ENCODE peak calls at places on chromosomes 5 and 9, in six cellular contexts. U is PC-9, S is SW 1271, Q is LoVo, N is GM23248, W is RWPE1. B is an unnamed sample.
A peak's percentile ranks its signal among the peaks of the same experiment; 100 is the strongest.

GRCh38 chr5:24691073-24691472 is 46.3 kb upstream of the CDH10 start:
- DNase-seq in S (no peak), W (no peak), N (no peak), U (no peak), Q (no peak), B (no peak)

GRCh38 chr5:132830436-132831094 is at the start of gene SHROOM1:
- DNase-seq in Q (peak; percentile 81), N (peak; percentile 85), U (peak; percentile 68), W (peak; percentile 59), S (peak; percentile 74), B (peak; percentile 22)

GRCh38 chr5:114362197-114362976 is 517 bp downstream of the KCNN2 start:
- DNase-seq in Q (no peak), N (peak; percentile 4), W (peak; percentile 13), S (no peak), U (no peak), B (no peak)

GRCh38 chr5:150448960-150449490 is 514 bp downstream of the RPS14 start:
- DNase-seq in W (no peak), S (no peak), Q (peak; percentile 12), N (peak; percentile 63), U (no peak), B (no peak)

GRCh38 chr5:82174128-82174918 is 103.8 kb downstream of the RPS23 start:
- DNase-seq in W (peak; percentile 47), U (no peak), Q (peak; percentile 36), S (peak; percentile 24), N (peak; percentile 82), B (peak; percentile 30)

GRCh38 chr9:86639899-86640379 is 285.7 kb upstream of the TUT7 start:
- DNase-seq in U (peak; percentile 75), N (peak; percentile 14), S (no peak), W (no peak), Q (peak; percentile 2), B (peak; percentile 8)

GRCh38 chr9:14485366-14485765 is 171.4 kb upstream of the NFIB start:
- DNase-seq in W (peak; percentile 19), Q (no peak), S (no peak), N (peak; percentile 13), U (no peak), B (no peak)

GRCh38 chr5:147887925-147888324 is 9.4 kb downstream of the SCGB3A2 start:
- DNase-seq in S (no peak), U (peak; percentile 45), W (peak; percentile 70), N (peak; percentile 24), Q (no peak), B (no peak)

GRCh38 chr9:133113928-133114351 is 7.1 kb downstream of the RALGDS start:
- DNase-seq in Q (no peak), S (no peak), N (no peak), U (no peak), W (no peak), B (no peak)

GRCh38 chr9:83130541-83130940 is 67.6 kb upstream of the RASEF start:
- DNase-seq in U (peak; percentile 69), Q (no peak), W (peak; percentile 59), S (no peak), N (peak; percentile 6), B (no peak)

GRCh38 chr9:19174127-19174921 is 47.0 kb upstream of the PLIN2 start:
- DNase-seq in U (peak; percentile 37), W (peak; percentile 82), S (peak; percentile 8), N (peak; percentile 99), Q (peak; percentile 74), B (peak; percentile 48)

GRCh38 chr5:36665638-36666037 is 59.2 kb downstream of the SLC1A3 start:
- DNase-seq in W (no peak), U (peak; percentile 28), N (no peak), Q (no peak), S (no peak), B (no peak)

GRCh38 chr5:41527201-41527779 is 16.9 kb upstream of the PLCXD3 start:
- DNase-seq in S (peak; percentile 84), W (peak; percentile 35), U (peak; percentile 93), N (peak; percentile 98), Q (no peak), B (no peak)

GRCh38 chr5:83249156-83249555 is 171.8 kb downstream of the XRCC4 start:
- DNase-seq in U (no peak), Q (no peak), N (no peak), W (peak; percentile 33), S (no peak), B (no peak)

GRCh38 chr9:132006657-132007370 is 72.9 kb downstream of the MED27 start:
- DNase-seq in U (no peak), N (no peak), Q (no peak), S (no peak), W (peak; percentile 71), B (peak; percentile 87)

GRCh38 chr5:167720676-167721260 is 570.7 kb upstream of the WWC1 start:
- DNase-seq in S (no peak), Q (no peak), U (no peak), W (no peak), N (peak; percentile 80), B (no peak)

GRCh38 chr9:71911908-71912325 is 478 bp downstream of the C9orf85 start:
- DNase-seq in U (no peak), W (peak; percentile 15), Q (peak; percentile 21), N (peak; percentile 75), S (no peak), B (no peak)